ENCODE peak calls at places on chromosomes 13 and 19, in six cellular contexts. T, W, Q, E, D and R are unnamed samples.

GRCh38 chr19:53868892-53869804 is 1.5 kb downstream of the MYADM start:
- DNase-seq in D (peak; percentile 94), E (peak; percentile 96), T (peak; percentile 92), Q (peak; percentile 92), W (peak; percentile 91), R (peak; percentile 91)

GRCh38 chr13:53064721-53065120 is 36.1 kb downstream of the OLFM4 start:
- DNase-seq in Q (no peak), T (no peak), D (no peak), E (no peak), W (no peak), R (no peak)

GRCh38 chr13:71499235-71499634 is 367.8 kb downstream of the DACH1 start:
- DNase-seq in W (no peak), Q (no peak), T (no peak), E (no peak), D (no peak), R (no peak)

GRCh38 chr13:26716984-26717383 is 43.6 kb downstream of the GPR12 start:
- DNase-seq in E (no peak), W (no peak), Q (no peak), D (no peak), T (no peak), R (no peak)

GRCh38 chr13:31264146-31264545 is 64.4 kb downstream of the B3GLCT start:
- DNase-seq in T (no peak), W (no peak), E (no peak), Q (no peak), D (no peak), R (no peak)

GRCh38 chr13:113537909-113538688 is 46.5 kb upstream of the TFDP1 start:
- DNase-seq in Q (no peak), D (no peak), T (no peak), E (peak; percentile 44), W (no peak), R (no peak)

GRCh38 chr13:33137726-33138125 is 121.5 kb downstream of the KL start:
- DNase-seq in T (no peak), Q (no peak), D (no peak), E (no peak), W (no peak), R (no peak)

GRCh38 chr19:34254552-34255432 is at the start of gene GARRE1:
- DNase-seq in D (peak; percentile 72), T (peak; percentile 45), E (no peak), Q (peak; percentile 42), W (peak; percentile 5), R (peak; percentile 51)

GRCh38 chr13:113555141-113555540 is 29.4 kb upstream of the TFDP1 start:
- DNase-seq in E (no peak), D (no peak), Q (peak; percentile 6), T (no peak), W (no peak), R (no peak)

GRCh38 chr19:4064551-4065260 is 2.0 kb downstream of the ZBTB7A start:
- DNase-seq in T (peak; percentile 59), D (peak; percentile 59), W (peak; percentile 35), E (no peak), Q (peak; percentile 79), R (peak; percentile 70)

GRCh38 chr19:32570081-32570785 is 10.8 kb upstream of the PDCD5 start:
- DNase-seq in E (no peak), T (no peak), D (peak; percentile 85), W (peak; percentile 26), Q (peak; percentile 47), R (peak; percentile 34)

GRCh38 chr19:48544856-48545750 is 6.9 kb upstream of the SULT2B1 start:
- DNase-seq in E (no peak), T (no peak), D (peak; percentile 81), W (no peak), Q (no peak), R (no peak)

GRCh38 chr19:54653181-54653809 is 9.5 kb upstream of the LILRB4 start:
- DNase-seq in E (no peak), W (no peak), T (no peak), Q (no peak), D (peak; percentile 36), R (no peak)

GRCh38 chr13:27039171-27039701 is 132.4 kb downstream of the USP12 start:
- DNase-seq in E (no peak), D (no peak), W (no peak), T (no peak), Q (no peak), R (no peak)

GRCh38 chr19:30169196-30169900 is 202.8 kb upstream of the ZNF536 start:
- DNase-seq in W (no peak), Q (no peak), T (no peak), E (no peak), D (no peak), R (no peak)

GRCh38 chr19:10568444-10568825 is 344 bp downstream of the CDKN2D start:
- DNase-seq in D (peak; percentile 75), E (no peak), W (no peak), T (no peak), Q (no peak), R (no peak)

GRCh38 chr13:39039033-39039432 is 777 bp downstream of the NHLRC3 start:
- DNase-seq in E (no peak), W (no peak), T (no peak), Q (no peak), D (no peak), R (no peak)

GRCh38 chr19:2050991-2051770 is at the start of gene MKNK2:
- DNase-seq in Q (peak; percentile 93), T (peak; percentile 92), D (peak; percentile 92), W (peak; percentile 83), E (peak; percentile 93), R (peak; percentile 96)

GRCh38 chr19:802497-802887 is 5.2 kb downstream of the PTBP1 start:
- DNase-seq in D (peak; percentile 25), T (no peak), W (no peak), E (no peak), Q (no peak), R (no peak)

GRCh38 chr19:52170863-52171320 is 529 bp downstream of the ZNF836 start:
- DNase-seq in E (peak; percentile 66), T (peak; percentile 20), Q (peak; percentile 35), W (no peak), D (peak; percentile 55), R (peak; percentile 18)

GRCh38 chr19:17687857-17688784 is at the start of gene UNC13A:
- DNase-seq in E (no peak), D (peak; percentile 88), Q (peak; percentile 39), W (no peak), T (peak; percentile 40), R (peak; percentile 56)

GRCh38 chr13:48600374-48601364 is 53.1 kb upstream of the CYSLTR2 start:
- DNase-seq in W (no peak), T (no peak), Q (no peak), E (no peak), D (no peak), R (no peak)

GRCh38 chr13:78679329-78679728 is 20.4 kb upstream of the OBI1 start:
- DNase-seq in T (no peak), E (no peak), Q (no peak), W (no peak), D (no peak), R (no peak)
- H3K4me1 ChIP-seq in T (peaks cover 13% of the 10 kb centered on the region), E (no peaks in the 10 kb centered on the region), Q (no peaks in the 10 kb centered on the region), W (no peaks in the 10 kb centered on the region), D (peaks cover 12% of the 10 kb centered on the region), R (peaks cover 12% of the 10 kb centered on the region)

GRCh38 chr19:19064098-19064722 is 416 bp downstream of the SLC25A42 start:
- DNase-seq in E (no peak), Q (no peak), T (no peak), W (no peak), D (no peak), R (no peak)

GRCh38 chr19:19063183-19064097 is at the start of gene SLC25A42:
- DNase-seq in D (peak; percentile 99), E (peak; percentile 100), T (peak; percentile 100), W (peak; percentile 100), Q (peak; percentile 100), R (peak; percentile 100)

GRCh38 chr19:19062454-19063182 is 1.2 kb upstream of the SLC25A42 start:
- DNase-seq in Q (no peak), D (peak; percentile 46), T (no peak), W (no peak), E (no peak), R (no peak)

GRCh38 chr19:19067276-19068072 is 3.7 kb downstream of the SLC25A42 start:
- DNase-seq in Q (no peak), D (no peak), T (no peak), E (no peak), W (no peak), R (peak; percentile 28)

DNA sequence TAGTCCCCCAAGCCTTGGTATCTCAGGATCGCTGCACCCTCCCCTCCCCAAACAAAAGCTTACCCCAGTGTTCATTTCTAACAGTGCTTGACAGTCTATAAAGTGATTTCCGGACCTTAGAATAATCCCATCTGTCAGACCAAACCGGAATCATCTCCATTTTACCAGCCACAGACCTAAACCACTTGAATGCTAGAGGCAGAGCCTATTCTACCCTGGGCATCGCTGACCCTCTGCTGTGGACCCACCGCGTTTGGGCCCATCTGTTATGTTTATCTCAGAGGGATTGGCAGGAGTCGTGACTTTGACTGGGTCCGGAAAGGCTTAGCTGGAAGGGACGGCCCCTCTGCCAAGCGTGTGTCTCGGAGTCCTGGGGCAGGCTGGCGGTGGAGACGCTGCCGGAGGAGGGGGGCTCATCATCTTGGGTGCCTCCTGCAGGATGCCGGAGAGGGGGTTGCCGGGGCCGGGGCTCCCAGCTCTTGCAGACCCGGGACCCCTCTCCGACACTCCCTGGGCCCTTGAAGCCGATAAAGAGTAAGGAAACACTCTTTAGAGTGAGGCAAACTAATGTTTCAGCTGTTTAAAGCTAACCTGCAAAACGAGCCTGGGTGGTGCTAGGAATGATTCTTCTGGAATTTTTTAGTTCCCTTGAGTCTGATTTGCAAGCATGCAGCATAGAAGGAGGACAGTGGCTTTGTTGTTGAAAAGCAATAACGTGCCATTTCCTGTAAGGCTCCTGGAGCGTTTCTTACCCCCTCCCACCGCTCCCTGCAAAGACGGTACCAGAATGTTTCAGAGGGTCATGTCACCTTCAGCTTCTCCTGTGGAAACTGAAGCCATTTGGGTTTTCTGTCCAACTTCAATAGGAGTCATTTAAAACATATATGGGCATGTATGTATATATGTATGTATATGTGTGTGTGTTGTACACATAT is 1.3 kb downstream of the SLC25A42 start:
- DNase-seq in W (no peak), E (no peak), T (no peak), D (peak; percentile 34), Q (no peak), R (no peak)
- H3K4me1 ChIP-seq in W (peaks cover 23% of the 10 kb centered on the region), E (peaks cover 21% of the 10 kb centered on the region), T (peaks cover 91% of the 10 kb centered on the region), D (peaks cover 11% of the 10 kb centered on the region), Q (peaks cover 3% of the 10 kb centered on the region), R (peaks cover 55% of the 10 kb centered on the region)

GRCh38 chr19:6593651-6594416 is 2.9 kb upstream of the CD70 start:
- DNase-seq in Q (no peak), D (no peak), E (no peak), W (no peak), T (no peak), R (no peak)

GRCh38 chr19:6589711-6590457 is 1.1 kb downstream of the CD70 start:
- DNase-seq in W (no peak), Q (no peak), T (no peak), E (no peak), D (peak; percentile 32), R (no peak)

GRCh38 chr19:6587998-6588507 is 2.9 kb downstream of the CD70 start:
- DNase-seq in T (no peak), Q (no peak), E (no peak), D (peak; percentile 24), W (no peak), R (no peak)

GRCh38 chr19:6588508-6589345 is 2.2 kb downstream of the CD70 start:
- DNase-seq in D (peak; percentile 28), W (no peak), E (no peak), T (no peak), Q (no peak), R (no peak)

GRCh38 chr19:6590458-6591319 is at the start of gene CD70:
- DNase-seq in T (no peak), W (peak; percentile 31), E (no peak), Q (no peak), D (peak; percentile 85), R (no peak)
- H3K4me1 ChIP-seq in T (peaks cover 41% of the 10 kb centered on the region), W (peaks cover 47% of the 10 kb centered on the region), E (no peaks in the 10 kb centered on the region), Q (no peaks in the 10 kb centered on the region), D (peaks cover 29% of the 10 kb centered on the region), R (peaks cover 45% of the 10 kb centered on the region)

GRCh38 chr19:8459520-8460260 is 14.9 kb downstream of the HNRNPM start:
- DNase-seq in Q (no peak), W (no peak), E (no peak), T (no peak), D (no peak), R (no peak)
- H3K4me1 ChIP-seq in Q (peaks cover 18% of the 10 kb centered on the region), W (peaks cover under 1% of the 10 kb centered on the region), E (peaks cover 41% of the 10 kb centered on the region), T (peaks cover 89% of the 10 kb centered on the region), D (peaks cover 65% of the 10 kb centered on the region), R (peaks cover 77% of the 10 kb centered on the region)